ENCODE peak calls at places on chromosomes 4 and X, in nine cellular contexts. J is prostate gland; U is neural progenitor cell; N is right atrium auricular region; P is lower lobe of right lung; Q is ovary; L is CD4-positive, alpha-beta memory T cell; F is transverse colon; W is hepatocyte. Y is an unnamed sample.

GRCh38 chr4:127604949-127605709 is 27.6 kb upstream of the INTU start:
- DNase-seq in J (no peak), U (peak; percentile 58), N (no peak), P (no peak), Q (no peak), L (no peak), F (no peak), W (peak; percentile 49), Y (peak; percentile 33)

GRCh38 chrX:63424063-63424462 is 72.9 kb upstream of the SPIN4 start:
- DNase-seq in J (no peak), U (no peak), N (no peak), P (no peak), Q (no peak), L (no peak), F (no peak), W (no peak), Y (no peak)

GRCh38 chr4:89113415-89113814 is 2.1 kb downstream of the TIGD2 start:
- DNase-seq in J (no peak), U (no peak), N (no peak), P (no peak), Q (no peak), L (no peak), F (no peak), W (no peak), Y (no peak)

GRCh38 chr4:150257338-150257737 is 179.1 kb downstream of the DCLK2 start:
- DNase-seq in J (no peak), U (no peak), N (no peak), P (no peak), Q (no peak), L (no peak), F (peak; percentile 76), W (peak; percentile 47), Y (no peak)

GRCh38 chrX:30906726-30907125 is 17.7 kb upstream of the TAB3 start:
- DNase-seq in J (no peak), U (no peak), N (no peak), P (no peak), Q (no peak), L (no peak), F (no peak), W (no peak), Y (no peak)

GRCh38 chr4:87497141-87497540 is 32.0 kb downstream of the SPARCL1 start:
- DNase-seq in J (no peak), U (peak; percentile 30), N (no peak), P (no peak), Q (no peak), L (no peak), F (no peak), W (no peak), Y (no peak)

GRCh38 chrX:77561372-77561771 is 114.2 kb downstream of the FGF16 start:
- DNase-seq in J (no peak), U (no peak), N (no peak), P (no peak), Q (no peak), L (no peak), F (no peak), W (no peak), Y (no peak)

GRCh38 chrX:129139837-129140679 is 383.2 kb downstream of the SMARCA1 start:
- DNase-seq in J (no peak), U (no peak), N (no peak), P (no peak), Q (no peak), L (no peak), F (no peak), W (no peak), Y (no peak)

GRCh38 chrX:102950908-102951866 is 14.1 kb downstream of the RAB40AL start:
- DNase-seq in J (peak; percentile 9), U (peak; percentile 58), N (no peak), P (no peak), Q (peak; percentile 25), L (peak; percentile 50), F (peak; percentile 44), W (peak; percentile 42), Y (peak; percentile 47)
- H3K4me3 ChIP-seq in J (no peak overlapping the region), U (peak overlapping the region; percentile 35), N (no peak overlapping the region), P (peak overlapping the region; percentile 25), Q (no peak overlapping the region), L (no peak overlapping the region), F (no peak overlapping the region), W (peak overlapping the region; percentile 19), Y (peak overlapping the region; percentile 45)

GRCh38 chr4:4681651-4682050 is 139.8 kb upstream of the STX18 start:
- DNase-seq in J (no peak), U (no peak), N (no peak), P (no peak), Q (no peak), L (no peak), F (no peak), W (no peak), Y (no peak)
- H3K4me1 ChIP-seq in J (no peaks in the 10 kb centered on the region), U (peaks cover 6% of the 10 kb centered on the region), N (no peaks in the 10 kb centered on the region), P (no peaks in the 10 kb centered on the region), Q (peaks cover 4% of the 10 kb centered on the region), L (no peaks in the 10 kb centered on the region), F (no peaks in the 10 kb centered on the region), W (peaks cover 11% of the 10 kb centered on the region), Y (no peaks in the 10 kb centered on the region)

DNA sequence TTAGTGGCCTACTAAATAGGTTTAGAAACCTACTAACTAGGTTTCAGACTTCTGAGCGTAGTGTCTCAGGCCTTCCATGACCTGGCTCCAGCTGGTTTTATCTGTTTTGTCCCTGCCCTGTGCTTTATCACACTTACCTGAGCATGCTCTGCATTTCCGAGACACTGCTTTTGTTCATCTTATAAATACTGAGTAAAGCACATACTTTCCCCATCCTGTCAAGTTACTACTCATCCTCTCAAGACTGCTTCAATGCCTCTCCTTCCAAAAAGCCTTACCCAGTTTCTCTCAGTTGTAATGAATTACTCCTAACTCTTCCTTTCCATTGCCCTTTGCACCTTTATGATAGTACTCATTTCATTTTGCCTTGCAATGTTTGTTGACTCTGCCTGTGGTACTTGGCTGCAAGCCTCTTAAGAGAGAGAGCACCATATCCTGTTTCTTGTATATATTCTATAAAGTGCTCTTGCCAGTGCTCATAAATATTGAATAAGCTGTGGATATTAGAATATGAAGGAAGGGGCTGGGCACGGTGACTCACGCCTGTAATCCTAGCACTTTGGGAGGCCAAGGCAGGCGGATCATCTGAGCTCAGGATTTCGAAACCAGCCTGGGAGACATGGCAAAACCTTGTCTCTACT is 34.4 kb downstream of the SLAIN2 start:
- DNase-seq in J (peak; percentile 49), U (no peak), N (no peak), P (no peak), Q (no peak), L (no peak), F (peak; percentile 71), W (peak; percentile 36), Y (no peak)
- H3K27ac ChIP-seq in J (peak overlapping the region; percentile 37), U (no peak overlapping the region), N (no peak overlapping the region), P (no peak overlapping the region), Q (no peak overlapping the region), L (no peak overlapping the region), F (peak overlapping the region; percentile 72), W (peak overlapping the region; percentile 66), Y (no peak overlapping the region)

GRCh38 chrX:112935029-112935428 is 94.4 kb upstream of the AMOT start:
- DNase-seq in J (no peak), U (no peak), N (no peak), P (no peak), Q (no peak), L (no peak), F (no peak), W (no peak), Y (no peak)
- H3K4me3 ChIP-seq in J (no peak overlapping the region), U (no peak overlapping the region), N (no peak overlapping the region), P (no peak overlapping the region), Q (no peak overlapping the region), L (no peak overlapping the region), F (no peak overlapping the region), W (no peak overlapping the region), Y (no peak overlapping the region)

DNA sequence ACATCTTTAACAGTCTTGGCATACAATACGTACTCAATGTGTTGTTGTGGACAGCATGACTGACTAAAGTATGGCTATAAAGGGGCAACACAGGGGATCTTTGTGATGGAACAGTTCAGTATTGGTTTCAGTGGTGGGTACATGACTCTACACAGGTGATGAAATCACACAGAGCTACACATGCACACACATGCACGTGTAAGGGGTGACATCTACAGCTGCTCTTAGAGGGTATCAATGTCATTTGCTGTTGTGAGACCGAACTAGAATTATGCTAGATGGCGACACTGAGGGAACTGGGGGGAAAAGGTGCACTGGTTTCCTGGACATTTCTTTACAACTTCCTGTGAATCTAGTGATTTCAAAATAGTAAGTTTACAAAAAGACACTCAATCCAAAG is 22.1 kb downstream of the GAB3 start:
- DNase-seq in J (no peak), U (no peak), N (no peak), P (no peak), Q (no peak), L (no peak), F (no peak), W (no peak), Y (no peak)
- H3K4me1 ChIP-seq in J (no peaks in the 10 kb centered on the region), U (no peaks in the 10 kb centered on the region), N (no peaks in the 10 kb centered on the region), P (peaks cover 93% of the 10 kb centered on the region), Q (peaks cover 4% of the 10 kb centered on the region), L (peaks cover 84% of the 10 kb centered on the region), F (peaks cover 36% of the 10 kb centered on the region), W (peaks cover 16% of the 10 kb centered on the region), Y (peaks cover 6% of the 10 kb centered on the region)

GRCh38 chr4:125833-126232 is 1.5 kb downstream of the ZNF718 start:
- DNase-seq in J (no peak), U (peak; percentile 1), N (no peak), P (no peak), Q (no peak), L (no peak), F (no peak), W (no peak), Y (no peak)
- H3K27ac ChIP-seq in J (peak overlapping the region; percentile 85), U (no peak overlapping the region), N (peak overlapping the region; percentile 89), P (no peak overlapping the region), Q (no peak overlapping the region), L (no peak overlapping the region), F (peak overlapping the region; percentile 95), W (peak overlapping the region; percentile 98), Y (peak overlapping the region; percentile 88)